ENCODE peak calls at places on chromosomes 11 and 22, in ten cellular contexts. E, Y, O, G, P, D, R, I, C and X are unnamed samples.

GRCh38 chr11:107545101-107545514 is 20.4 kb downstream of the ALKBH8 start:
- DNase-seq in E (peak; percentile 63), Y (no peak), O (no peak), G (no peak), P (peak; percentile 28), D (no peak), R (no peak), I (no peak), C (peak; percentile 94), X (no peak)

GRCh38 chr11:70913715-70914231 is 338.6 kb downstream of the SHANK2 start:
- DNase-seq in E (no peak), Y (no peak), O (no peak), G (no peak), P (no peak), D (no peak), R (no peak), I (peak; percentile 68), C (no peak), X (no peak)

GRCh38 chr11:910589-911030 is at the start of gene CHID1:
- DNase-seq in E (peak; percentile 67), Y (peak; percentile 94), O (peak; percentile 85), G (peak; percentile 85), P (peak; percentile 71), D (peak; percentile 91), R (no peak), I (peak; percentile 95), C (peak; percentile 69), X (peak; percentile 83)

GRCh38 chr11:110518809-110519514 is 89.2 kb downstream of the FDX1 start:
- DNase-seq in E (no peak), Y (no peak), O (no peak), G (no peak), P (no peak), D (no peak), R (peak; percentile 42), I (no peak), C (no peak), X (no peak)

GRCh38 chr11:110529043-110529442 is 99.3 kb downstream of the FDX1 start:
- DNase-seq in E (no peak), Y (no peak), O (no peak), G (peak; percentile 43), P (no peak), D (no peak), R (no peak), I (no peak), C (no peak), X (no peak)

GRCh38 chr11:3840289-3840869 is 380 bp downstream of the RHOG start:
- DNase-seq in E (no peak), Y (peak; percentile 23), O (peak; percentile 47), G (no peak), P (no peak), D (peak; percentile 58), R (no peak), I (no peak), C (no peak), X (no peak)

GRCh38 chr11:95924414-95924760 is 480 bp upstream of the MTMR2 start:
- DNase-seq in E (peak; percentile 48), Y (peak; percentile 54), O (no peak), G (peak; percentile 13), P (peak; percentile 45), D (no peak), R (no peak), I (no peak), C (peak; percentile 26), X (no peak)

GRCh38 chr11:89267660-89268302 is 90.1 kb downstream of the TYR start:
- DNase-seq in E (no peak), Y (no peak), O (no peak), G (no peak), P (no peak), D (no peak), R (no peak), I (no peak), C (no peak), X (no peak)

GRCh38 chr11:4683020-4683419 is 14.6 kb downstream of the OR51E2 start:
- DNase-seq in E (peak; percentile 79), Y (no peak), O (no peak), G (no peak), P (no peak), D (no peak), R (no peak), I (no peak), C (peak; percentile 27), X (no peak)

GRCh38 chr11:134556186-134556585 is 144.1 kb upstream of the B3GAT1 start:
- DNase-seq in E (no peak), Y (no peak), O (no peak), G (no peak), P (no peak), D (no peak), R (no peak), I (no peak), C (no peak), X (no peak)

GRCh38 chr11:64641596-64642417 is 50.8 kb downstream of the SLC22A12 start:
- DNase-seq in E (no peak), Y (no peak), O (no peak), G (no peak), P (no peak), D (no peak), R (no peak), I (no peak), C (no peak), X (no peak)

GRCh38 chr11:64638829-64639228 is 47.8 kb downstream of the SLC22A12 start:
- DNase-seq in E (no peak), Y (no peak), O (no peak), G (no peak), P (no peak), D (no peak), R (no peak), I (no peak), C (no peak), X (no peak)

GRCh38 chr11:64637346-64638016 is 46.5 kb downstream of the SLC22A12 start:
- DNase-seq in E (no peak), Y (no peak), O (no peak), G (no peak), P (no peak), D (no peak), R (no peak), I (no peak), C (no peak), X (no peak)

GRCh38 chr11:64639885-64640284 is 48.9 kb downstream of the SLC22A12 start:
- DNase-seq in E (no peak), Y (no peak), O (no peak), G (no peak), P (no peak), D (no peak), R (no peak), I (no peak), C (no peak), X (no peak)

DNA sequence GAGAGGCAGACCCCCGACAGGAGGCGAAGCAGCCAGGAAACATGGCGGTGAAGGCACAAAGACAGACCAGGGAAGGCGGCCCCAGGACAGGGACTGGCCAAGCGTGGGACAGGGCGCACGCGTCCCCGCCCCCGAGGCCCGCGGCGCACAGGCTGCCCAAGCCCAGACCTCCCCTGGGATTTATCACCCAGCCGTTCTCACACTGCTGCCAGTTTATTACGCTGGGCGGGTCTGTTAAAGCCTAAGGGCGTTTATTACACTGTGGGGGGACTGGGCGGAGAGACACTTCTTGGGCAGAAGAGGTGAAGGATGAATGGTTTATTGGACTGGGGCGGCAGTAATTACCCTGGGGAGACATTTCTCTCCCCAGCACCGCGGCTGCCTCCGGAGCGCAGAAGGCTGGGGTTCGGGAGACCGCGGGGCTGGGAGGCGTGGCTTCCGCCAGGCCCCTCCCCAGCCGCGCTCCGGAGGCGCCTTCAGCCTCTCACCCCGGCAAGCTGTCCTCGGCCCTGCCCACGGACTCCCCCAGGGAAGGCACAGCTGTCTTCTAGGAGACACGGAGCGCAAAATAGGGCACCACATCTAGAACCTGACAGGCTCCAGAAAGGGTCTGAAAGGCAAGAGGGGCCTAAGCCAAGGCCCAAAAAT is 47.1 kb downstream of the SLC22A12 start:
- DNase-seq in E (no peak), Y (peak; percentile 73), O (no peak), G (no peak), P (no peak), D (no peak), R (no peak), I (no peak), C (no peak), X (peak; percentile 70)
- H3K27me3 ChIP-seq in E (peaks cover 88% of the 10 kb centered on the region), Y (peaks cover 48% of the 10 kb centered on the region), O (no peaks in the 10 kb centered on the region), G (peaks cover 51% of the 10 kb centered on the region), P (peaks cover 76% of the 10 kb centered on the region), D (no peaks in the 10 kb centered on the region), R (peaks cover 43% of the 10 kb centered on the region), I (peaks cover 69% of the 10 kb centered on the region), C (peaks cover 47% of the 10 kb centered on the region), X (peaks cover 25% of the 10 kb centered on the region)

DNA sequence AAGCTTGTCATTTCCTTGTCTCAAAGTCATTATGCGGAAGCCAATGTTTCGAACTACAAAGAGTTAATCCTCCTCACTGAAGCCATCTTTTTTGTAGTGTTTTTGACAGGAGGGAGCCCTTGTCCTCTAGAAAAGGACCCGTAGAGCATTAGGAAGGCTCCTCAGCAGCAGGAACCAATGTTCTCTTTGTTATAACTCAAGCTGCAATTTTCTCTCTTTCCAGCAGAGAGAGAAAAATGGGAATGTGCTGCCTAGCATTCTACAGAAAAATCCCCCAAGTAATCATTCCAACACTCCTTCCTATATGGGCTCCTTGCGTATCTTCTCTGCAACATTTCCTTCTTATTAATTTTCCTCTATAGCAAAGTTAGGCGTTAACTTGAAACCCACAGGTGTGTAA is 30.6 kb downstream of the SC5D start:
- DNase-seq in E (no peak), Y (no peak), O (no peak), G (no peak), P (no peak), D (no peak), R (no peak), I (no peak), C (no peak), X (no peak)
- H3K27me3 ChIP-seq in E (peaks cover 30% of the 10 kb centered on the region), Y (peaks cover 6% of the 10 kb centered on the region), O (no peaks in the 10 kb centered on the region), G (no peaks in the 10 kb centered on the region), P (peaks cover 59% of the 10 kb centered on the region), D (no peaks in the 10 kb centered on the region), R (peaks cover 1% of the 10 kb centered on the region), I (no peaks in the 10 kb centered on the region), C (peaks cover 6% of the 10 kb centered on the region), X (no peaks in the 10 kb centered on the region)

DNA sequence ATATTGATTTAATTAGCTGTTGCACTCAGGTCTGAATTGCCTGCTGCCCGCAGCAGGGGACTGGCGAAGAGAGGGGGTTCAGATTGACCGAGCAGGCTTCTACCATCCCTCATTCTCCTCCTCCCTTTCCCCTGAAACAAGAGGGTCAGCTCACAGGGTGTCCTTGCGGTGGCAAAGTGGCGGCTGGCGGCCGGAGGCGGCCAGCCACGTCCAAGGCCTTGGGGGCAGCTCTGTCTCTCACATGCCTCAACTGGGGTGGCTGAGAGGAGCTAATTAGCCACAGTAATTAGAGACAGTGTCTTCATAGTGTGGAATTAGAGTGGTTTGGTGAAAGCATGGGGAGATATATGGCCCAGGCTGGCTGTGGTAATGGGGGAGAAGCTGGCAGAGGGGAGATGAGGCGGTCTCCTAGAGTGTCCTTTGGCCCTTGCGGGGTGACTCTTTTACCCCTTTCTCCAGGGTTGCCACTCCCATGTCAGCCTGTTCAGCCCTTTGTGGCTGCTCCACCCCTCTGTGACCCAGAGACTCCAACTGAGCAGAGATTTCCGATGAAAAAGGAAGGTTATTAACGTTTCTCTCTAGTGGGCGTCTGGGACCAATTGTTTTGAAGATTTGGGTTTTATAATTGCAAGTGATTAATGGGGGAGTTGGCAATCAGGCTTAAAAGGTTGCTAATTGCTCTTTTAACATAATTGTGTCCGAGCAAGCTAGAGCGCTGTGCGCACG is 295.4 kb downstream of the MIAT start:
- DNase-seq in E (no peak), Y (no peak), O (no peak), G (no peak), P (no peak), D (no peak), R (no peak), I (no peak), C (no peak), X (peak; percentile 37)
- H3K27me3 ChIP-seq in E (peaks cover 48% of the 10 kb centered on the region), Y (peaks cover 71% of the 10 kb centered on the region), O (no peaks in the 10 kb centered on the region), G (peaks cover 92% of the 10 kb centered on the region), P (peaks cover 64% of the 10 kb centered on the region), D (no peaks in the 10 kb centered on the region), R (peaks cover 21% of the 10 kb centered on the region), I (peaks cover 44% of the 10 kb centered on the region), C (peaks cover 46% of the 10 kb centered on the region), X (no peaks in the 10 kb centered on the region)

GRCh38 chr22:48553694-48554308 is 1273.9 kb downstream of the BRD1 start:
- DNase-seq in E (no peak), Y (no peak), O (no peak), G (no peak), P (no peak), D (no peak), R (no peak), I (no peak), C (no peak), X (no peak)
- H3K27me3 ChIP-seq in E (no peaks in the 10 kb centered on the region), Y (peaks cover 4% of the 10 kb centered on the region), O (no peaks in the 10 kb centered on the region), G (no peaks in the 10 kb centered on the region), P (peaks cover 4% of the 10 kb centered on the region), D (no peaks in the 10 kb centered on the region), R (no peaks in the 10 kb centered on the region), I (no peaks in the 10 kb centered on the region), C (no peaks in the 10 kb centered on the region), X (no peaks in the 10 kb centered on the region)